ENCODE peak calls at places on chromosomes 12 and 14, in ten cellular contexts. One of them, this sample, is unnamed.

GRCh38 chr12:68794653-68795253 is 13.2 kb upstream of the MDM2 start:
- DNase-seq in foreskin fibroblast: peak
- DNase-seq in OCI-LY7: no peak
- DNase-seq in Calu3: no peak
- DNase-seq in GM20000: no peak
- DNase-seq in fibroblast of pulmonary artery: peak
- DNase-seq in body of pancreas: no peak
- DNase-seq in AG09309: no peak
- DNase-seq in keratinocyte: no peak
- DNase-seq in spleen: no peak
- DNase-seq in this sample: no peak

GRCh38 chr12:114476159-114476558 is 70.2 kb upstream of the TBX5 start:
- DNase-seq in fibroblast of pulmonary artery: peak
- DNase-seq in OCI-LY7: no peak
- DNase-seq in GM20000: no peak
- DNase-seq in Calu3: no peak
- DNase-seq in foreskin fibroblast: peak
- DNase-seq in keratinocyte: no peak
- DNase-seq in AG09309: no peak
- DNase-seq in body of pancreas: no peak
- DNase-seq in spleen: no peak
- DNase-seq in this sample: no peak

GRCh38 chr12:39619316-39619659 is 315 bp downstream of the ABCD2 start:
- DNase-seq in foreskin fibroblast: no peak
- DNase-seq in AG09309: no peak
- DNase-seq in Calu3: no peak
- DNase-seq in GM20000: no peak
- DNase-seq in spleen: peak
- DNase-seq in fibroblast of pulmonary artery: no peak
- DNase-seq in body of pancreas: peak
- DNase-seq in OCI-LY7: peak
- DNase-seq in keratinocyte: no peak
- DNase-seq in this sample: no peak

GRCh38 chr14:53295985-53296582 is 143.0 kb upstream of the DDHD1 start:
- DNase-seq in GM20000: peak
- DNase-seq in body of pancreas: no peak
- DNase-seq in foreskin fibroblast: peak
- DNase-seq in keratinocyte: no peak
- DNase-seq in fibroblast of pulmonary artery: peak
- DNase-seq in AG09309: no peak
- DNase-seq in OCI-LY7: peak
- DNase-seq in spleen: no peak
- DNase-seq in Calu3: peak
- DNase-seq in this sample: peak

GRCh38 chr14:105974902-105975301 is 448.5 kb downstream of the TMEM121 start:
- DNase-seq in AG09309: no peak
- DNase-seq in keratinocyte: no peak
- DNase-seq in foreskin fibroblast: no peak
- DNase-seq in body of pancreas: no peak
- DNase-seq in fibroblast of pulmonary artery: no peak
- DNase-seq in OCI-LY7: no peak
- DNase-seq in spleen: no peak
- DNase-seq in GM20000: peak
- DNase-seq in Calu3: peak
- DNase-seq in this sample: no peak

GRCh38 chr12:6964605-6965025 is 5.8 kb downstream of the PHB2 start:
- DNase-seq in fibroblast of pulmonary artery: no peak
- DNase-seq in Calu3: no peak
- DNase-seq in AG09309: no peak
- DNase-seq in keratinocyte: no peak
- DNase-seq in GM20000: no peak
- DNase-seq in body of pancreas: no peak
- DNase-seq in foreskin fibroblast: no peak
- DNase-seq in OCI-LY7: no peak
- DNase-seq in spleen: peak
- DNase-seq in this sample: no peak

GRCh38 chr14:93269341-93270068 is 62.4 kb downstream of the UBR7 start:
- DNase-seq in GM20000: no peak
- DNase-seq in fibroblast of pulmonary artery: peak
- DNase-seq in keratinocyte: peak
- DNase-seq in Calu3: no peak
- DNase-seq in body of pancreas: no peak
- DNase-seq in spleen: no peak
- DNase-seq in foreskin fibroblast: peak
- DNase-seq in AG09309: no peak
- DNase-seq in OCI-LY7: no peak
- DNase-seq in this sample: no peak

GRCh38 chr12:120870415-120870814 is 33.7 kb downstream of the SPPL3 start:
- DNase-seq in AG09309: no peak
- DNase-seq in body of pancreas: no peak
- DNase-seq in GM20000: no peak
- DNase-seq in keratinocyte: no peak
- DNase-seq in fibroblast of pulmonary artery: no peak
- DNase-seq in foreskin fibroblast: no peak
- DNase-seq in OCI-LY7: no peak
- DNase-seq in spleen: no peak
- DNase-seq in Calu3: no peak
- DNase-seq in this sample: no peak

GRCh38 chr14:53273671-53274072 is 120.5 kb upstream of the DDHD1 start:
- DNase-seq in body of pancreas: no peak
- DNase-seq in keratinocyte: no peak
- DNase-seq in spleen: peak
- DNase-seq in GM20000: no peak
- DNase-seq in OCI-LY7: peak
- DNase-seq in AG09309: no peak
- DNase-seq in foreskin fibroblast: peak
- DNase-seq in Calu3: no peak
- DNase-seq in fibroblast of pulmonary artery: peak
- DNase-seq in this sample: no peak

GRCh38 chr12:52867636-52868035 is 18.8 kb upstream of the KRT78 start:
- DNase-seq in GM20000: no peak
- DNase-seq in foreskin fibroblast: no peak
- DNase-seq in Calu3: peak
- DNase-seq in fibroblast of pulmonary artery: no peak
- DNase-seq in body of pancreas: peak
- DNase-seq in spleen: no peak
- DNase-seq in OCI-LY7: no peak
- DNase-seq in AG09309: no peak
- DNase-seq in keratinocyte: no peak
- DNase-seq in this sample: no peak

GRCh38 chr12:75550906-75551305 is 39.5 kb upstream of the KRR1 start:
- DNase-seq in GM20000: no peak
- DNase-seq in keratinocyte: no peak
- DNase-seq in spleen: no peak
- DNase-seq in AG09309: no peak
- DNase-seq in foreskin fibroblast: no peak
- DNase-seq in Calu3: no peak
- DNase-seq in OCI-LY7: no peak
- DNase-seq in body of pancreas: no peak
- DNase-seq in fibroblast of pulmonary artery: peak
- DNase-seq in this sample: no peak

GRCh38 chr14:33736299-33736698 is 214.6 kb downstream of the EGLN3 start:
- DNase-seq in Calu3: no peak
- DNase-seq in spleen: no peak
- DNase-seq in body of pancreas: no peak
- DNase-seq in keratinocyte: no peak
- DNase-seq in foreskin fibroblast: no peak
- DNase-seq in OCI-LY7: no peak
- DNase-seq in GM20000: no peak
- DNase-seq in AG09309: no peak
- DNase-seq in fibroblast of pulmonary artery: no peak
- DNase-seq in this sample: no peak

GRCh38 chr14:64950889-64951288 is 8.3 kb upstream of the GPX2 start:
- DNase-seq in Calu3: no peak
- DNase-seq in foreskin fibroblast: no peak
- DNase-seq in AG09309: no peak
- DNase-seq in body of pancreas: no peak
- DNase-seq in keratinocyte: no peak
- DNase-seq in spleen: no peak
- DNase-seq in GM20000: no peak
- DNase-seq in OCI-LY7: no peak
- DNase-seq in fibroblast of pulmonary artery: no peak
- DNase-seq in this sample: no peak

GRCh38 chr14:36521598-36522345 is 1.7 kb upstream of the NKX2-1 start:
- DNase-seq in Calu3: no peak
- DNase-seq in fibroblast of pulmonary artery: no peak
- DNase-seq in spleen: no peak
- DNase-seq in AG09309: no peak
- DNase-seq in GM20000: no peak
- DNase-seq in OCI-LY7: no peak
- DNase-seq in foreskin fibroblast: no peak
- DNase-seq in keratinocyte: no peak
- DNase-seq in body of pancreas: no peak
- DNase-seq in this sample: no peak

GRCh38 chr14:36518586-36519430 is 1.2 kb downstream of the NKX2-1 start:
- DNase-seq in spleen: no peak
- DNase-seq in Calu3: no peak
- DNase-seq in AG09309: no peak
- DNase-seq in body of pancreas: no peak
- DNase-seq in OCI-LY7: no peak
- DNase-seq in foreskin fibroblast: no peak
- DNase-seq in GM20000: peak
- DNase-seq in keratinocyte: no peak
- DNase-seq in fibroblast of pulmonary artery: no peak
- DNase-seq in this sample: no peak

GRCh38 chr14:36518031-36518585 is 1.9 kb downstream of the NKX2-1 start:
- DNase-seq in OCI-LY7: no peak
- DNase-seq in AG09309: no peak
- DNase-seq in foreskin fibroblast: no peak
- DNase-seq in spleen: no peak
- DNase-seq in body of pancreas: no peak
- DNase-seq in GM20000: no peak
- DNase-seq in keratinocyte: no peak
- DNase-seq in Calu3: no peak
- DNase-seq in fibroblast of pulmonary artery: no peak
- DNase-seq in this sample: no peak

GRCh38 chr14:36520601-36521525 is 831 bp upstream of the NKX2-1 start:
- DNase-seq in body of pancreas: peak
- DNase-seq in Calu3: peak
- DNase-seq in keratinocyte: no peak
- DNase-seq in GM20000: peak
- DNase-seq in AG09309: no peak
- DNase-seq in foreskin fibroblast: peak
- DNase-seq in fibroblast of pulmonary artery: peak
- DNase-seq in OCI-LY7: no peak
- DNase-seq in spleen: peak
- DNase-seq in this sample: peak

GRCh38 chr14:36519431-36520321 is at the start of gene NKX2-1:
- DNase-seq in keratinocyte: no peak
- DNase-seq in Calu3: peak
- DNase-seq in body of pancreas: no peak
- DNase-seq in fibroblast of pulmonary artery: no peak
- DNase-seq in spleen: no peak
- DNase-seq in GM20000: peak
- DNase-seq in AG09309: no peak
- DNase-seq in OCI-LY7: no peak
- DNase-seq in foreskin fibroblast: no peak
- DNase-seq in this sample: no peak
- TF ChIP-seq CTCF in keratinocyte: no peak
- TF ChIP-seq CTCF in Calu3: no peak
- TF ChIP-seq CTCF in body of pancreas: no peak
- TF ChIP-seq CTCF in fibroblast of pulmonary artery: no peak
- TF ChIP-seq CTCF in spleen: no peak
- TF ChIP-seq CTCF in GM20000: no peak
- TF ChIP-seq CTCF in AG09309: no peak
- TF ChIP-seq CTCF in OCI-LY7: no peak
- TF ChIP-seq CTCF in foreskin fibroblast: no peak
- TF ChIP-seq CTCF in this sample: no peak

GRCh38 chr14:47442206-47442605 is 233.2 kb downstream of the MDGA2 start:
- DNase-seq in foreskin fibroblast: no peak
- DNase-seq in GM20000: no peak
- DNase-seq in OCI-LY7: no peak
- DNase-seq in Calu3: peak
- DNase-seq in fibroblast of pulmonary artery: peak
- DNase-seq in body of pancreas: no peak
- DNase-seq in spleen: no peak
- DNase-seq in keratinocyte: no peak
- DNase-seq in AG09309: no peak
- DNase-seq in this sample: peak
- TF ChIP-seq CTCF in foreskin fibroblast: no peak
- TF ChIP-seq CTCF in GM20000: no peak
- TF ChIP-seq CTCF in OCI-LY7: no peak
- TF ChIP-seq CTCF in Calu3: no peak
- TF ChIP-seq CTCF in fibroblast of pulmonary artery: no peak
- TF ChIP-seq CTCF in body of pancreas: no peak
- TF ChIP-seq CTCF in spleen: no peak
- TF ChIP-seq CTCF in keratinocyte: no peak
- TF ChIP-seq CTCF in AG09309: no peak
- TF ChIP-seq CTCF in this sample: no peak

DNA sequence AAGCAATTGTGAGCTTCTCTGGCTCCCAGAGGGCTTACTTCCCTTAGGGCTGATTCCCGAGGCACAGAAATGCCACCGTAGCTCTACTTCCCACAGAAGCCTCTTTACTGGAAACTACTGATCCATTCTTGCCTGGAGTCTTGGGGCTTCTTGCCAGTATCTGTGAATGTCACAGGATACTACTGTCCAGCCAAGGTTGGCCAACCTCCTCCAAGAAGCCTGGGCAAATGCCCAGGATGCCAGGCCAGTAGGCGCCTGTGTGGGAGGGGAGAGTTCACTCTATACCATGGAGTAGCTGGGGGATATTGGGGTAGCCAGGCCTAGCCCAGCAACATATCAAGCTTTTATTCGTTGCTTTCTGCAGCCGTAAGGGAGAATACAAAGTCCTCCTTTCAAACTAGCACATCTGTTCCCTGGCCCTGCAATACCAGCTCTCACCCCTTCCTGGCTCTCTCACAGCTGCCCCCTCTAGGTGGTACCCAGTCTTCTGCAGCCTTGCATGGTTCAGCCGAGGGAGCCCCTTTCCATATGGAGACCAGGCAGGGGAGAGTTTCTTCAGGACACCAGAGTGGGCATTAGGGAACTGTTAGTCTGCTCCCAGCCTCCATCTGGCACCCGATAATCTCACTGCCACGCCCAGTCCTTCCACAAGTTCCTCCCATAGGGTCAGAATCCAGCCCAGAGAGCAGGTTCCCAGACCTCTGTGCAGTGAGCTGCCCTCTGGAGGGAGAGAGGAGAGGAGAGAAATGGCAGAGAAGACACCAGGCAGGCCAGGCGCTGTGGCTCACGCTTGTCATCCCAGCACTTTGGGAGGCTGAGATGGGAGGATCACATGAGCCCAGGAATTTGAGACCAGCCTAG is 24.3 kb upstream of the PLEK2 start:
- DNase-seq in foreskin fibroblast: no peak
- DNase-seq in fibroblast of pulmonary artery: no peak
- DNase-seq in spleen: no peak
- DNase-seq in Calu3: no peak
- DNase-seq in GM20000: no peak
- DNase-seq in body of pancreas: peak
- DNase-seq in OCI-LY7: no peak
- DNase-seq in AG09309: no peak
- DNase-seq in keratinocyte: no peak
- DNase-seq in this sample: no peak
- TF ChIP-seq CTCF in foreskin fibroblast: no peak
- TF ChIP-seq CTCF in fibroblast of pulmonary artery: no peak
- TF ChIP-seq CTCF in spleen: no peak
- TF ChIP-seq CTCF in Calu3: no peak
- TF ChIP-seq CTCF in GM20000: no peak
- TF ChIP-seq CTCF in body of pancreas: no peak
- TF ChIP-seq CTCF in OCI-LY7: peak
- TF ChIP-seq CTCF in AG09309: no peak
- TF ChIP-seq CTCF in keratinocyte: no peak
- TF ChIP-seq CTCF in this sample: no peak

GRCh38 chr14:25431211-25432076 is 381.5 kb upstream of the STXBP6 start:
- DNase-seq in Calu3: no peak
- DNase-seq in AG09309: no peak
- DNase-seq in spleen: no peak
- DNase-seq in foreskin fibroblast: no peak
- DNase-seq in body of pancreas: peak
- DNase-seq in GM20000: no peak
- DNase-seq in OCI-LY7: peak
- DNase-seq in fibroblast of pulmonary artery: peak
- DNase-seq in keratinocyte: no peak
- DNase-seq in this sample: peak
- TF ChIP-seq CTCF in Calu3: no peak
- TF ChIP-seq CTCF in AG09309: peak
- TF ChIP-seq CTCF in spleen: no peak
- TF ChIP-seq CTCF in foreskin fibroblast: no peak
- TF ChIP-seq CTCF in body of pancreas: no peak
- TF ChIP-seq CTCF in GM20000: no peak
- TF ChIP-seq CTCF in OCI-LY7: peak
- TF ChIP-seq CTCF in fibroblast of pulmonary artery: no peak
- TF ChIP-seq CTCF in keratinocyte: no peak
- TF ChIP-seq CTCF in this sample: peak

This sample was measured in endothelial cell.